ENCODE peak calls at places on chromosomes 3 and 15, in six cellular contexts. A is breast epithelium, Y is SK-N-SH, U is transverse colon, O is foreskin fibroblast, S is Panc1. W is an unnamed sample.
A peak's percentile ranks its signal among the peaks of the same experiment; 100 is the strongest.

GRCh38 chr3:156206157-156206556 is 85.8 kb downstream of the KCNAB1 start:
- DNase-seq in A (no peak), S (no peak), Y (no peak), U (no peak), O (no peak), W (no peak)

GRCh38 chr15:46309914-46310313 is 675.1 kb downstream of the SQOR start:
- DNase-seq in U (no peak), O (no peak), S (no peak), A (no peak), Y (no peak), W (no peak)

GRCh38 chr15:79724312-79724711 is 172.5 kb downstream of the MTHFS start:
- DNase-seq in S (no peak), U (no peak), O (peak; percentile 49), A (no peak), Y (no peak), W (no peak)

GRCh38 chr3:160490166-160490565 is 40.6 kb upstream of the TRIM59 start:
- DNase-seq in O (no peak), Y (no peak), U (no peak), A (no peak), S (no peak), W (no peak)

GRCh38 chr15:66399276-66399675 is 12.6 kb downstream of the MAP2K1 start:
- DNase-seq in Y (peak; percentile 49), A (no peak), S (no peak), U (no peak), O (no peak), W (no peak)

GRCh38 chr3:55202320-55202719 is 274.5 kb upstream of the LRTM1 start:
- DNase-seq in A (no peak), U (no peak), S (no peak), O (peak; percentile 80), Y (no peak), W (no peak)

GRCh38 chr15:93428135-93428534 is 339.1 kb upstream of the RGMA start:
- DNase-seq in Y (no peak), A (no peak), S (no peak), U (no peak), O (no peak), W (no peak)

GRCh38 chr3:50502584-50503423 is 630 bp downstream of the CACNA2D2 start:
- DNase-seq in U (no peak), S (no peak), Y (peak; percentile 82), A (no peak), O (no peak), W (no peak)

GRCh38 chr3:54713031-54713430 is 214.8 kb downstream of the LRTM1 start:
- DNase-seq in O (no peak), Y (no peak), U (no peak), S (no peak), A (no peak), W (no peak)

GRCh38 chr3:141652349-141652748 is 85.7 kb upstream of the RNF7 start:
- DNase-seq in A (no peak), S (no peak), O (no peak), U (no peak), Y (no peak), W (no peak)

GRCh38 chr15:101026686-101027272 is 107.6 kb downstream of the LRRK1 start:
- DNase-seq in Y (no peak), O (no peak), U (peak; percentile 4), A (no peak), S (no peak), W (peak; percentile 58)

GRCh38 chr3:4449043-4449803 is 17.8 kb downstream of the SUMF1 start:
- DNase-seq in A (no peak), S (no peak), Y (no peak), O (no peak), U (no peak), W (no peak)

GRCh38 chr3:28328188-28329151 is 20.1 kb upstream of the ZCWPW2 start:
- DNase-seq in O (peak; percentile 8), A (no peak), U (no peak), Y (no peak), S (no peak), W (no peak)

GRCh38 chr3:72892081-72892763 is 4.4 kb downstream of the GXYLT2 start:
- DNase-seq in Y (no peak), U (peak; percentile 27), O (peak; percentile 89), A (no peak), S (no peak), W (peak; percentile 21)

GRCh38 chr3:171874879-171875278 is 31.7 kb downstream of the TMEM212 start:
- DNase-seq in S (no peak), U (no peak), O (no peak), Y (no peak), A (no peak), W (no peak)

GRCh38 chr3:159322322-159322939 is 520.6 kb downstream of the MFSD1 start:
- DNase-seq in A (no peak), O (peak; percentile 7), Y (peak; percentile 10), S (peak; percentile 13), U (peak; percentile 11), W (peak; percentile 70)

GRCh38 chr3:74624301-74624700 is 9.8 kb upstream of the CNTN3 start:
- DNase-seq in A (no peak), O (peak; percentile 68), U (no peak), Y (no peak), S (no peak), W (no peak)

GRCh38 chr15:68599560-68600071 is 20.8 kb downstream of the CORO2B start:
- DNase-seq in S (no peak), O (peak; percentile 84), A (no peak), U (no peak), Y (peak; percentile 91), W (peak; percentile 45)

GRCh38 chr3:100374521-100374920 is 26.4 kb downstream of the TOMM70 start:
- DNase-seq in A (no peak), O (no peak), S (no peak), U (no peak), Y (no peak), W (no peak)

GRCh38 chr3:4261411-4261810 is 41.8 kb upstream of the SETMAR start:
- DNase-seq in A (no peak), Y (no peak), S (no peak), O (no peak), U (no peak), W (no peak)

GRCh38 chr3:152183473-152183872 is 85.3 kb upstream of the MBNL1 start:
- DNase-seq in S (no peak), Y (peak; percentile 34), U (no peak), A (no peak), O (no peak), W (peak; percentile 49)

GRCh38 chr3:189160519-189161309 is 11.1 kb upstream of the TPRG1 start:
- DNase-seq in S (no peak), U (peak; percentile 60), O (no peak), A (no peak), Y (no peak), W (no peak)

GRCh38 chr3:31559872-31560534 is 27.3 kb downstream of the STT3B start:
- DNase-seq in S (no peak), O (no peak), U (no peak), A (no peak), Y (no peak), W (no peak)
- H3K4me3 ChIP-seq in S (no peak overlapping the region), O (no peak overlapping the region), U (no peak overlapping the region), A (no peak overlapping the region), Y (no peak overlapping the region), W (no peak overlapping the region)

GRCh38 chr3:119388577-119388976 is 74.8 kb downstream of the TMEM39A start:
- DNase-seq in S (no peak), A (no peak), O (no peak), U (no peak), Y (peak; percentile 38), W (no peak)
- TF ChIP-seq CTCF in S (peak; percentile 38), A (no peak), O (no peak), U (peak; percentile 28), Y (peak; percentile 39), W (no peak)

DNA sequence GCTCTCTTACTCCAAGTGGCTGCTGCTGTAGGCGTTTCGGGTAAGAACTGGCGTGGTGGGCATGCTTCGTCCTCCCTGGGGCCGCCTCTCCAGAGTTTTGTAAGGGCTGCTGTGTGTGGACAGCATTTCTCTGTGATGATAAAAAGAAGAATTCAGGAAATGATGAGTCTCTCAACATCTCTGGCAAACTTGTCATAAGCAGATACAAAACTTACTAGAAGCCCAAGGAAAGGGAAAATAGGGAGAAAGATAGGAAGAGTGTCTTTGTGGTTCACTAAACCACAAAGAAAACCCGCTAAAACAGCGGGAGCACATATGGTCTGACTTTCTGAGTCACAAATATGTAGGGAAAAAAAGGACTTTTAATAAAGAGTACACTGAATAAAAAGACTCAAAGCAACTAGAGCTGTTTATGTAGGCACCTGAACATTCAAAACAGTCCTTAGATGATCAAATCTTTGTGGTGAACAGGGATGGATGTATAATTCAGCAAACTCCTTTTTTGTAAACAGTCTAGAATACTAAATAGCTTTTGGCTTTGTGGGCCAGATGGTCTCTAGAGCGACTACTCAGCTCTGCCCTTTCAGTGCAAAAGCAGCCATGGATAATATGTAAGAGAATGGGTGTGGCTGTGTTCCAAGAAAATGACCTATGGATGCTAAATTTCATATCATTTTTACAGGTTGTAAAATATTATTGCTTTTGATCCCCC is 60.3 kb upstream of the LMOD3 start:
- DNase-seq in S (no peak), O (peak; percentile 56), A (no peak), U (no peak), Y (no peak), W (no peak)
- H3K4me3 ChIP-seq in S (no peak overlapping the region), O (peak overlapping the region; percentile 7), A (no peak overlapping the region), U (no peak overlapping the region), Y (peak overlapping the region; percentile 43), W (no peak overlapping the region)

DNA sequence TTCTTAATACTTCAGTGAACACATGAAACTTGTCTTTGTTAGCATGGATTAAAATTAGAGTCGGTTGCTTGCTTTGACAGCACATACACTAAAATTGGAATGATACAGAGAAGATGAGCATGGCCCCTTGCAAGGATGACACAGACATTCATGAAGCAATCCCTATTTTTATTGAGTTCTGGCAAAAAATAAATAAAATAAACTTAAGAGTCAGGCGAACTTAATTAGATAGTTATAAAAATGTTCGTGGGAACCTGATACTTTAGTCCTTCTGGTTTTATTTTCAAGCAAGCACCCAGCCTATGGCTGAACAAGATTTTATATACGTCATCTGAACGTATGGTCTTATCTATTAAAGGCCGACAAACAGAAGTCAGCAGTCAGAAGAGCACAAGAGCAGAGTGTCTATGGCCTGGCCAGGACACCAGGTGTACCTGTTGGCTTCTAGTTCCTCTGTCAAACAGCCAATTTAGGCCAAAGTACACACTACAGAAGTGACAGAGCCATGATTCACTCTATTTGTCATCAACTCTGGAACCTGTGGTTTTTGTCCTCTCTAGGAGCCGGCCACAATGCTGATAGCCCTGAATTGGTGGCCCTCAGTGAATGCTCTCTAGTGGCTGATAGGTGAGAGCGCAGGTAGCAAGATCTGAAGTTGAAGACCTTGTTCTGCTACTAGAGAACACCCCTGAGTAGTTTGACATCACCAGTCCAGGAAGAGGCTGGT is 64.3 kb downstream of the LEO1 start:
- DNase-seq in O (no peak), Y (no peak), U (peak; percentile 28), A (no peak), S (peak; percentile 84), W (no peak)
- TF ChIP-seq CTCF in O (no peak), Y (peak; percentile 27), U (peak; percentile 21), A (no peak), S (peak; percentile 53), W (no peak)

GRCh38 chr15:39296955-39297354 is 283.9 kb upstream of the THBS1 start:
- DNase-seq in A (no peak), O (no peak), Y (no peak), S (no peak), U (no peak), W (no peak)
- H3K4me3 ChIP-seq in A (no peak overlapping the region), O (no peak overlapping the region), Y (no peak overlapping the region), S (no peak overlapping the region), U (no peak overlapping the region), W (no peak overlapping the region)

W was measured in testis.